ENCODE peak calls at places on chromosome 20, in nine cellular contexts. One of them, this sample, is unnamed.

GRCh38 chr20:37714973-37715657 is 21.3 kb downstream of the CTNNBL1 start:
- DNase-seq in astrocyte of the hippocampus: peak; percentile 22
- DNase-seq in upper lobe of right lung: no peak
- DNase-seq in EH: peak; percentile 74
- DNase-seq in T-helper 1 cell: no peak
- DNase-seq in stimulated activated naive CD8-positive, alpha-beta T cell treated with anti-CD3 and anti-CD28 coated beads, Interleukin-15, Interleukin-2, amounts not matched to agents 100 U/mL and 50 U/mL, for 24 hours: no peak
- DNase-seq in retina: no peak
- DNase-seq in stimulated activated CD4-positive, alpha-beta T cell treated with anti-CD3 and anti-CD28 coated beads, Interleukin-12 subunit alpha, Interleukin-12 subunit beta, amount 100 ng/mL, for 48 hours: no peak
- DNase-seq in activated gamma-delta T cell treated with anti-CD3 and anti-CD28 coated beads, Interleukin-2, amount 50 U/mL, for 16 hours: no peak
- DNase-seq in this sample: no peak

GRCh38 chr20:58906111-58906510 is 53.6 kb downstream of the GNAS start:
- DNase-seq in upper lobe of right lung: no peak
- DNase-seq in retina: no peak
- DNase-seq in activated gamma-delta T cell treated with anti-CD3 and anti-CD28 coated beads, Interleukin-2, amount 50 U/mL, for 16 hours: no peak
- DNase-seq in stimulated activated naive CD8-positive, alpha-beta T cell treated with anti-CD3 and anti-CD28 coated beads, Interleukin-15, Interleukin-2, amounts not matched to agents 100 U/mL and 50 U/mL, for 24 hours: no peak
- DNase-seq in EH: no peak
- DNase-seq in T-helper 1 cell: no peak
- DNase-seq in stimulated activated CD4-positive, alpha-beta T cell treated with anti-CD3 and anti-CD28 coated beads, Interleukin-12 subunit alpha, Interleukin-12 subunit beta, amount 100 ng/mL, for 48 hours: no peak
- DNase-seq in astrocyte of the hippocampus: no peak
- DNase-seq in this sample: no peak

GRCh38 chr20:35523298-35523888 is 6.1 kb downstream of the C20orf173 start:
- DNase-seq in upper lobe of right lung: no peak
- DNase-seq in activated gamma-delta T cell treated with anti-CD3 and anti-CD28 coated beads, Interleukin-2, amount 50 U/mL, for 16 hours: no peak
- DNase-seq in EH: peak; percentile 18
- DNase-seq in retina: no peak
- DNase-seq in T-helper 1 cell: no peak
- DNase-seq in astrocyte of the hippocampus: no peak
- DNase-seq in stimulated activated naive CD8-positive, alpha-beta T cell treated with anti-CD3 and anti-CD28 coated beads, Interleukin-15, Interleukin-2, amounts not matched to agents 100 U/mL and 50 U/mL, for 24 hours: peak; percentile 44
- DNase-seq in stimulated activated CD4-positive, alpha-beta T cell treated with anti-CD3 and anti-CD28 coated beads, Interleukin-12 subunit alpha, Interleukin-12 subunit beta, amount 100 ng/mL, for 48 hours: no peak
- DNase-seq in this sample: peak; percentile 62

GRCh38 chr20:59159091-59159821 is 4.4 kb upstream of the ZNF831 start:
- DNase-seq in activated gamma-delta T cell treated with anti-CD3 and anti-CD28 coated beads, Interleukin-2, amount 50 U/mL, for 16 hours: peak; percentile 72
- DNase-seq in astrocyte of the hippocampus: no peak
- DNase-seq in retina: no peak
- DNase-seq in EH: no peak
- DNase-seq in stimulated activated CD4-positive, alpha-beta T cell treated with anti-CD3 and anti-CD28 coated beads, Interleukin-12 subunit alpha, Interleukin-12 subunit beta, amount 100 ng/mL, for 48 hours: no peak
- DNase-seq in T-helper 1 cell: peak; percentile 82
- DNase-seq in stimulated activated naive CD8-positive, alpha-beta T cell treated with anti-CD3 and anti-CD28 coated beads, Interleukin-15, Interleukin-2, amounts not matched to agents 100 U/mL and 50 U/mL, for 24 hours: peak; percentile 64
- DNase-seq in upper lobe of right lung: no peak
- DNase-seq in this sample: no peak

GRCh38 chr20:2280083-2280482 is 15.7 kb upstream of the TGM3 start:
- DNase-seq in T-helper 1 cell: no peak
- DNase-seq in upper lobe of right lung: no peak
- DNase-seq in stimulated activated CD4-positive, alpha-beta T cell treated with anti-CD3 and anti-CD28 coated beads, Interleukin-12 subunit alpha, Interleukin-12 subunit beta, amount 100 ng/mL, for 48 hours: no peak
- DNase-seq in activated gamma-delta T cell treated with anti-CD3 and anti-CD28 coated beads, Interleukin-2, amount 50 U/mL, for 16 hours: no peak
- DNase-seq in retina: no peak
- DNase-seq in EH: no peak
- DNase-seq in stimulated activated naive CD8-positive, alpha-beta T cell treated with anti-CD3 and anti-CD28 coated beads, Interleukin-15, Interleukin-2, amounts not matched to agents 100 U/mL and 50 U/mL, for 24 hours: no peak
- DNase-seq in astrocyte of the hippocampus: no peak
- DNase-seq in this sample: no peak

GRCh38 chr20:13302647-13303425 is 81.8 kb downstream of the ISM1 start:
- DNase-seq in EH: peak; percentile 34
- DNase-seq in upper lobe of right lung: no peak
- DNase-seq in stimulated activated CD4-positive, alpha-beta T cell treated with anti-CD3 and anti-CD28 coated beads, Interleukin-12 subunit alpha, Interleukin-12 subunit beta, amount 100 ng/mL, for 48 hours: peak; percentile 31
- DNase-seq in retina: peak; percentile 21
- DNase-seq in stimulated activated naive CD8-positive, alpha-beta T cell treated with anti-CD3 and anti-CD28 coated beads, Interleukin-15, Interleukin-2, amounts not matched to agents 100 U/mL and 50 U/mL, for 24 hours: peak; percentile 50
- DNase-seq in activated gamma-delta T cell treated with anti-CD3 and anti-CD28 coated beads, Interleukin-2, amount 50 U/mL, for 16 hours: no peak
- DNase-seq in T-helper 1 cell: peak; percentile 17
- DNase-seq in astrocyte of the hippocampus: peak; percentile 23
- DNase-seq in this sample: peak; percentile 75

GRCh38 chr20:6178537-6178936 is 55.7 kb upstream of the FERMT1 start:
- DNase-seq in stimulated activated CD4-positive, alpha-beta T cell treated with anti-CD3 and anti-CD28 coated beads, Interleukin-12 subunit alpha, Interleukin-12 subunit beta, amount 100 ng/mL, for 48 hours: no peak
- DNase-seq in activated gamma-delta T cell treated with anti-CD3 and anti-CD28 coated beads, Interleukin-2, amount 50 U/mL, for 16 hours: no peak
- DNase-seq in EH: peak; percentile 23
- DNase-seq in stimulated activated naive CD8-positive, alpha-beta T cell treated with anti-CD3 and anti-CD28 coated beads, Interleukin-15, Interleukin-2, amounts not matched to agents 100 U/mL and 50 U/mL, for 24 hours: no peak
- DNase-seq in T-helper 1 cell: no peak
- DNase-seq in astrocyte of the hippocampus: peak; percentile 68
- DNase-seq in upper lobe of right lung: no peak
- DNase-seq in retina: peak; percentile 15
- DNase-seq in this sample: peak; percentile 55

GRCh38 chr20:45765307-45765910 is 26.3 kb downstream of the WFDC3 start:
- DNase-seq in astrocyte of the hippocampus: no peak
- DNase-seq in EH: no peak
- DNase-seq in retina: no peak
- DNase-seq in T-helper 1 cell: no peak
- DNase-seq in upper lobe of right lung: no peak
- DNase-seq in stimulated activated CD4-positive, alpha-beta T cell treated with anti-CD3 and anti-CD28 coated beads, Interleukin-12 subunit alpha, Interleukin-12 subunit beta, amount 100 ng/mL, for 48 hours: no peak
- DNase-seq in activated gamma-delta T cell treated with anti-CD3 and anti-CD28 coated beads, Interleukin-2, amount 50 U/mL, for 16 hours: no peak
- DNase-seq in stimulated activated naive CD8-positive, alpha-beta T cell treated with anti-CD3 and anti-CD28 coated beads, Interleukin-15, Interleukin-2, amounts not matched to agents 100 U/mL and 50 U/mL, for 24 hours: no peak
- DNase-seq in this sample: no peak

GRCh38 chr20:49579874-49580817 is 12.2 kb upstream of the PTGIS start:
- DNase-seq in stimulated activated CD4-positive, alpha-beta T cell treated with anti-CD3 and anti-CD28 coated beads, Interleukin-12 subunit alpha, Interleukin-12 subunit beta, amount 100 ng/mL, for 48 hours: no peak
- DNase-seq in upper lobe of right lung: no peak
- DNase-seq in activated gamma-delta T cell treated with anti-CD3 and anti-CD28 coated beads, Interleukin-2, amount 50 U/mL, for 16 hours: no peak
- DNase-seq in retina: no peak
- DNase-seq in astrocyte of the hippocampus: peak; percentile 55
- DNase-seq in stimulated activated naive CD8-positive, alpha-beta T cell treated with anti-CD3 and anti-CD28 coated beads, Interleukin-15, Interleukin-2, amounts not matched to agents 100 U/mL and 50 U/mL, for 24 hours: no peak
- DNase-seq in EH: peak; percentile 94
- DNase-seq in T-helper 1 cell: no peak
- DNase-seq in this sample: no peak

GRCh38 chr20:56865055-56865454 is 235.9 kb downstream of the TFAP2C start:
- DNase-seq in stimulated activated CD4-positive, alpha-beta T cell treated with anti-CD3 and anti-CD28 coated beads, Interleukin-12 subunit alpha, Interleukin-12 subunit beta, amount 100 ng/mL, for 48 hours: no peak
- DNase-seq in retina: no peak
- DNase-seq in astrocyte of the hippocampus: peak; percentile 52
- DNase-seq in activated gamma-delta T cell treated with anti-CD3 and anti-CD28 coated beads, Interleukin-2, amount 50 U/mL, for 16 hours: no peak
- DNase-seq in EH: peak; percentile 15
- DNase-seq in stimulated activated naive CD8-positive, alpha-beta T cell treated with anti-CD3 and anti-CD28 coated beads, Interleukin-15, Interleukin-2, amounts not matched to agents 100 U/mL and 50 U/mL, for 24 hours: no peak
- DNase-seq in upper lobe of right lung: no peak
- DNase-seq in T-helper 1 cell: no peak
- DNase-seq in this sample: no peak

GRCh38 chr20:3273371-3273770 is 34.4 kb upstream of the SLC4A11 start:
- DNase-seq in T-helper 1 cell: no peak
- DNase-seq in upper lobe of right lung: no peak
- DNase-seq in astrocyte of the hippocampus: no peak
- DNase-seq in EH: no peak
- DNase-seq in stimulated activated naive CD8-positive, alpha-beta T cell treated with anti-CD3 and anti-CD28 coated beads, Interleukin-15, Interleukin-2, amounts not matched to agents 100 U/mL and 50 U/mL, for 24 hours: no peak
- DNase-seq in retina: no peak
- DNase-seq in stimulated activated CD4-positive, alpha-beta T cell treated with anti-CD3 and anti-CD28 coated beads, Interleukin-12 subunit alpha, Interleukin-12 subunit beta, amount 100 ng/mL, for 48 hours: no peak
- DNase-seq in activated gamma-delta T cell treated with anti-CD3 and anti-CD28 coated beads, Interleukin-2, amount 50 U/mL, for 16 hours: no peak
- DNase-seq in this sample: no peak

GRCh38 chr20:41607791-41608190 is 10.4 kb downstream of the CHD6 start:
- DNase-seq in upper lobe of right lung: no peak
- DNase-seq in stimulated activated naive CD8-positive, alpha-beta T cell treated with anti-CD3 and anti-CD28 coated beads, Interleukin-15, Interleukin-2, amounts not matched to agents 100 U/mL and 50 U/mL, for 24 hours: no peak
- DNase-seq in T-helper 1 cell: no peak
- DNase-seq in retina: no peak
- DNase-seq in stimulated activated CD4-positive, alpha-beta T cell treated with anti-CD3 and anti-CD28 coated beads, Interleukin-12 subunit alpha, Interleukin-12 subunit beta, amount 100 ng/mL, for 48 hours: no peak
- DNase-seq in astrocyte of the hippocampus: no peak
- DNase-seq in EH: no peak
- DNase-seq in activated gamma-delta T cell treated with anti-CD3 and anti-CD28 coated beads, Interleukin-2, amount 50 U/mL, for 16 hours: no peak
- DNase-seq in this sample: no peak

GRCh38 chr20:1185781-1186334 is 1.1 kb upstream of the TMEM74B start:
- DNase-seq in retina: peak; percentile 62
- DNase-seq in upper lobe of right lung: peak; percentile 76
- DNase-seq in stimulated activated naive CD8-positive, alpha-beta T cell treated with anti-CD3 and anti-CD28 coated beads, Interleukin-15, Interleukin-2, amounts not matched to agents 100 U/mL and 50 U/mL, for 24 hours: peak; percentile 69
- DNase-seq in EH: peak; percentile 43
- DNase-seq in T-helper 1 cell: peak; percentile 54
- DNase-seq in activated gamma-delta T cell treated with anti-CD3 and anti-CD28 coated beads, Interleukin-2, amount 50 U/mL, for 16 hours: no peak
- DNase-seq in stimulated activated CD4-positive, alpha-beta T cell treated with anti-CD3 and anti-CD28 coated beads, Interleukin-12 subunit alpha, Interleukin-12 subunit beta, amount 100 ng/mL, for 48 hours: peak; percentile 38
- DNase-seq in astrocyte of the hippocampus: peak; percentile 62
- DNase-seq in this sample: peak; percentile 45

GRCh38 chr20:43949741-43950618 is 35.3 kb downstream of the TOX2 start:
- DNase-seq in retina: no peak
- DNase-seq in EH: peak; percentile 42
- DNase-seq in T-helper 1 cell: peak; percentile 93
- DNase-seq in astrocyte of the hippocampus: peak; percentile 44
- DNase-seq in stimulated activated CD4-positive, alpha-beta T cell treated with anti-CD3 and anti-CD28 coated beads, Interleukin-12 subunit alpha, Interleukin-12 subunit beta, amount 100 ng/mL, for 48 hours: peak; percentile 57
- DNase-seq in activated gamma-delta T cell treated with anti-CD3 and anti-CD28 coated beads, Interleukin-2, amount 50 U/mL, for 16 hours: peak; percentile 65
- DNase-seq in stimulated activated naive CD8-positive, alpha-beta T cell treated with anti-CD3 and anti-CD28 coated beads, Interleukin-15, Interleukin-2, amounts not matched to agents 100 U/mL and 50 U/mL, for 24 hours: peak; percentile 77
- DNase-seq in upper lobe of right lung: no peak
- DNase-seq in this sample: no peak

This sample was measured in T47D.